ENCODE peak calls at places on chromosomes 3 and 15, in ten cellular contexts. M, Y, F, J, L, U, D, G, T and V are unnamed samples.

GRCh38 chr3:176075491-176075890 is 1121.8 kb downstream of the TBL1XR1 start:
- DNase-seq in D (no peak), T (no peak), Y (no peak), L (no peak), J (no peak), U (no peak), G (no peak), M (peak; percentile 16), F (no peak), V (no peak)

GRCh38 chr3:147257972-147258371 is 148.4 kb downstream of the ZIC4 start:
- DNase-seq in L (no peak), M (no peak), D (no peak), Y (no peak), U (no peak), G (no peak), J (no peak), T (no peak), F (no peak), V (no peak)

GRCh38 chr15:28948036-28948435 is 62.3 kb downstream of the APBA2 start:
- DNase-seq in Y (no peak), D (no peak), G (no peak), M (no peak), J (no peak), L (no peak), T (no peak), U (no peak), F (no peak), V (no peak)

GRCh38 chr3:124812291-124813265 is 74.6 kb downstream of the ITGB5 start:
- DNase-seq in Y (no peak), F (no peak), U (no peak), G (no peak), M (no peak), L (peak; percentile 58), T (peak; percentile 96), J (no peak), D (no peak), V (no peak)

GRCh38 chr3:189167027-189167766 is 4.6 kb upstream of the TPRG1 start:
- DNase-seq in D (no peak), U (no peak), Y (no peak), F (no peak), L (peak; percentile 88), T (no peak), M (no peak), J (no peak), G (no peak), V (no peak)

GRCh38 chr3:196569003-196569516 is 600 bp downstream of the FBXO45 start:
- DNase-seq in U (peak; percentile 58), M (peak; percentile 48), T (peak; percentile 35), L (peak; percentile 38), D (no peak), J (peak; percentile 56), G (peak; percentile 3), Y (no peak), F (no peak), V (peak; percentile 60)

GRCh38 chr3:127690823-127691452 is 18.2 kb downstream of the ABTB1 start:
- DNase-seq in J (no peak), G (no peak), L (peak; percentile 61), F (no peak), U (no peak), T (peak; percentile 74), M (peak; percentile 29), D (peak; percentile 13), Y (no peak), V (peak; percentile 39)

GRCh38 chr3:52150860-52151259 is 3.4 kb downstream of the POC1A start:
- DNase-seq in F (no peak), J (no peak), M (no peak), T (no peak), U (no peak), Y (no peak), D (no peak), G (no peak), L (no peak), V (no peak)

GRCh38 chr15:23736291-23736690 is 49.2 kb upstream of the NDN start:
- DNase-seq in L (no peak), M (no peak), D (no peak), Y (no peak), U (no peak), G (no peak), T (no peak), F (no peak), J (no peak), V (no peak)

GRCh38 chr3:180036092-180036677 is 552 bp downstream of the PEX5L start:
- DNase-seq in L (no peak), D (no peak), U (no peak), Y (peak; percentile 49), J (no peak), F (no peak), M (no peak), T (no peak), G (no peak), V (peak; percentile 73)

GRCh38 chr15:61018083-61018482 is 211.0 kb downstream of the RORA start:
- DNase-seq in L (no peak), M (no peak), T (no peak), Y (no peak), D (no peak), F (no peak), J (no peak), G (no peak), U (no peak), V (no peak)

GRCh38 chr3:185361920-185362319 is 1.0 kb upstream of the MAP3K13 start:
- DNase-seq in U (no peak), T (peak; percentile 13), Y (no peak), G (no peak), F (no peak), L (no peak), J (no peak), M (no peak), D (no peak), V (no peak)

GRCh38 chr15:70210076-70210475 is 112.4 kb upstream of the TLE3 start:
- DNase-seq in M (no peak), F (no peak), D (no peak), L (no peak), G (no peak), T (no peak), U (no peak), J (no peak), Y (no peak), V (no peak)

GRCh38 chr3:53729618-53730017 is 116.6 kb downstream of the CHDH start:
- DNase-seq in F (no peak), D (no peak), J (no peak), L (no peak), U (no peak), G (no peak), Y (no peak), T (no peak), M (no peak), V (no peak)

GRCh38 chr3:53668872-53669271 is 174.5 kb downstream of the CACNA1D start:
- DNase-seq in D (no peak), T (no peak), M (no peak), L (no peak), J (no peak), G (no peak), F (no peak), U (peak; percentile 19), Y (no peak), V (no peak)

GRCh38 chr3:121869731-121870130 is 24.5 kb upstream of the SLC15A2 start:
- DNase-seq in G (no peak), D (no peak), M (no peak), T (no peak), F (no peak), U (no peak), J (no peak), L (no peak), Y (no peak), V (no peak)

GRCh38 chr3:161266731-161267150 is 45.6 kb downstream of the NMD3 start:
- DNase-seq in G (no peak), Y (peak; percentile 37), U (no peak), M (no peak), T (peak; percentile 88), L (peak; percentile 26), F (no peak), J (no peak), D (no peak), V (peak; percentile 62)

GRCh38 chr3:99645277-99646106 is 7.1 kb downstream of the COL8A1 start:
- DNase-seq in G (no peak), D (peak; percentile 10), J (no peak), Y (no peak), T (peak; percentile 65), M (no peak), L (no peak), U (peak; percentile 25), F (peak; percentile 53), V (peak; percentile 11)

GRCh38 chr15:65326109-65326508 is 21.6 kb downstream of the RNU5B-1 start:
- DNase-seq in F (peak; percentile 85), U (no peak), M (no peak), D (no peak), T (peak; percentile 11), L (no peak), J (no peak), G (no peak), Y (no peak), V (no peak)

GRCh38 chr3:31240466-31240865 is 292.3 kb upstream of the STT3B start:
- DNase-seq in F (no peak), T (no peak), L (no peak), M (no peak), D (no peak), G (no peak), U (no peak), Y (no peak), J (no peak), V (no peak)

GRCh38 chr3:189041482-189042090 is 130.2 kb upstream of the TPRG1 start:
- DNase-seq in Y (no peak), D (no peak), J (peak; percentile 90), G (peak; percentile 53), L (peak; percentile 18), T (peak; percentile 44), M (peak; percentile 50), F (peak; percentile 17), U (peak; percentile 71), V (peak; percentile 30)

GRCh38 chr15:64324513-64324912 is 31.5 kb downstream of the CSNK1G1 start:
- DNase-seq in J (no peak), Y (no peak), M (no peak), F (no peak), T (peak; percentile 17), L (no peak), U (no peak), D (no peak), G (no peak), V (no peak)

GRCh38 chr15:61712124-61712759 is 348.0 kb downstream of the VPS13C start:
- DNase-seq in F (peak; percentile 62), L (no peak), M (no peak), G (no peak), Y (no peak), J (no peak), U (no peak), D (no peak), T (no peak), V (no peak)

GRCh38 chr3:46716461-46717441 is 918 bp downstream of the PRSS50 start:
- DNase-seq in Y (no peak), U (peak; percentile 18), G (no peak), T (no peak), J (no peak), L (no peak), D (no peak), F (no peak), M (no peak), V (no peak)